ENCODE peak calls at places on chromosomes 5 and 9, in six cellular contexts. J is fibroblast of lung; L is HuH-7; N is cardiac muscle cell; U is stimulated activated CD4-positive, alpha-beta T cell treated with anti-CD3 and anti-CD28 coated beads, TNF-alpha, amount 100 ng/mL, for 24 hours; E is activated CD8-positive, alpha-beta memory T cell treated with anti-CD3 and anti-CD28 coated beads for 4 hours. S is an unnamed sample.

GRCh38 chr9:72315510-72316287 is 49.3 kb downstream of the ZFAND5 start:
- DNase-seq in L (no peak), J (peak; percentile 64), U (no peak), E (no peak), N (no peak), S (no peak)

GRCh38 chr9:137270929-137271695 is 6.4 kb upstream of the TOR4A start:
- DNase-seq in U (no peak), N (no peak), J (no peak), E (no peak), L (no peak), S (no peak)

GRCh38 chr5:2587189-2588031 is 164.1 kb downstream of the IRX2 start:
- DNase-seq in U (no peak), L (no peak), E (no peak), N (no peak), J (no peak), S (no peak)

GRCh38 chr9:132555528-132555927 is 26.9 kb upstream of the BARHL1 start:
- DNase-seq in E (no peak), N (no peak), U (no peak), J (no peak), L (no peak), S (no peak)

GRCh38 chr5:171242521-171242920 is 66.5 kb upstream of the TLX3 start:
- DNase-seq in E (no peak), L (no peak), U (no peak), N (no peak), J (no peak), S (no peak)

GRCh38 chr9:13598738-13599137 is 319.2 kb upstream of the MPDZ start:
- DNase-seq in E (no peak), N (no peak), U (no peak), J (peak; percentile 55), L (no peak), S (no peak)

GRCh38 chr9:5879419-5880181 is 11.1 kb upstream of the MLANA start:
- DNase-seq in J (peak; percentile 90), E (no peak), U (no peak), L (no peak), N (no peak), S (peak; percentile 42)

GRCh38 chr9:79609468-79610018 is 37.8 kb downstream of the TLE4 start:
- DNase-seq in N (no peak), E (no peak), L (no peak), U (no peak), J (no peak), S (no peak)

GRCh38 chr5:104297076-104297475 is 734.5 kb upstream of the NUDT12 start:
- DNase-seq in L (no peak), N (no peak), U (no peak), J (peak; percentile 56), E (no peak), S (no peak)

GRCh38 chr5:77629553-77630245 is 8.8 kb downstream of the OTP start:
- DNase-seq in L (peak; percentile 89), J (no peak), N (no peak), E (no peak), U (no peak), S (no peak)

GRCh38 chr5:141507387-141508091 is 18.7 kb downstream of the PCDHGC5 start:
- DNase-seq in L (no peak), E (no peak), U (no peak), N (peak; percentile 37), J (peak; percentile 89), S (peak; percentile 36)

GRCh38 chr5:124418390-124418789 is 328.0 kb downstream of the ZNF608 start:
- DNase-seq in U (no peak), N (no peak), J (no peak), E (no peak), L (no peak), S (no peak)

GRCh38 chr5:43193952-43194321 is 1.9 kb downstream of the NIM1K start:
- DNase-seq in N (no peak), J (no peak), E (no peak), U (no peak), L (no peak), S (no peak)

GRCh38 chr9:94139672-94140417 is 55.6 kb downstream of the PTPDC1 start:
- DNase-seq in U (no peak), N (no peak), E (no peak), L (no peak), J (peak; percentile 97), S (peak; percentile 89)

GRCh38 chr5:139658501-139658927 is 10.4 kb downstream of the CXXC5 start:
- DNase-seq in J (peak; percentile 75), N (no peak), U (no peak), E (no peak), L (no peak), S (no peak)

GRCh38 chr9:108473209-108474112 is 382.3 kb downstream of the ACTL7B start:
- DNase-seq in N (no peak), E (no peak), U (no peak), J (peak; percentile 84), L (no peak), S (peak; percentile 41)

GRCh38 chr5:119176785-119177184 is 105.9 kb downstream of the DMXL1 start:
- DNase-seq in L (no peak), E (no peak), N (no peak), U (no peak), J (no peak), S (no peak)

GRCh38 chr5:178941361-178941760 is 363 bp downstream of the ZNF454 start:
- DNase-seq in U (no peak), J (peak; percentile 27), E (no peak), N (no peak), L (no peak), S (no peak)

GRCh38 chr9:32708480-32709150 is 73.1 kb upstream of the TAF1L start:
- DNase-seq in N (no peak), U (no peak), J (no peak), L (no peak), E (no peak), S (no peak)

GRCh38 chr5:191036-191948 is at the start of gene LRRC14B:
- DNase-seq in E (no peak), N (peak; percentile 57), L (no peak), U (no peak), J (no peak), S (no peak)

GRCh38 chr9:135388530-135388929 is 91.1 kb upstream of the PPP1R26 start:
- DNase-seq in L (no peak), E (no peak), N (no peak), U (no peak), J (no peak), S (no peak)

GRCh38 chr5:134957920-134958608 is 9.6 kb upstream of the CATSPER3 start:
- DNase-seq in L (peak; percentile 14), U (no peak), N (no peak), E (no peak), J (no peak), S (no peak)

GRCh38 chr5:179054036-179054785 is 6.0 kb upstream of the ZNF354C start:
- DNase-seq in L (no peak), U (no peak), E (no peak), N (no peak), J (no peak), S (no peak)

GRCh38 chr5:96963267-96963666 is 27.4 kb downstream of the LNPEP start:
- DNase-seq in J (peak; percentile 60), L (no peak), N (peak; percentile 53), E (no peak), U (no peak), S (no peak)

GRCh38 chr9:112360047-112360804 is 19.7 kb upstream of the HSDL2 start:
- DNase-seq in N (no peak), J (peak; percentile 73), L (no peak), E (no peak), U (no peak), S (peak; percentile 7)

GRCh38 chr5:147307170-147307569 is 72.3 kb downstream of the STK32A start:
- DNase-seq in L (no peak), N (no peak), E (no peak), U (no peak), J (peak; percentile 65), S (no peak)

GRCh38 chr9:127589955-127590370 is 22.1 kb upstream of the STXBP1 start:
- DNase-seq in J (peak; percentile 68), U (no peak), E (no peak), N (peak; percentile 84), L (peak; percentile 84), S (peak; percentile 72)

GRCh38 chr5:82591021-82591515 is 312.9 kb upstream of the RPS23 start:
- DNase-seq in J (peak; percentile 56), U (no peak), E (no peak), N (no peak), L (no peak), S (no peak)

GRCh38 chr5:92758552-92758951 is 822.5 kb downstream of the NR2F1-AS1 start:
- DNase-seq in J (peak; percentile 68), U (no peak), E (no peak), N (no peak), L (no peak), S (no peak)

GRCh38 chr9:5455181-5455580 is 4.8 kb downstream of the CD274 start:
- DNase-seq in N (no peak), U (no peak), L (no peak), E (no peak), J (peak; percentile 89), S (peak; percentile 50)

GRCh38 chr9:83596899-83597504 is 25.9 kb upstream of the IDNK start:
- DNase-seq in E (peak; percentile 8), L (peak; percentile 25), N (peak; percentile 61), U (peak; percentile 9), J (no peak), S (peak; percentile 26)

GRCh38 chr5:82167372-82167771 is 110.8 kb downstream of the RPS23 start:
- DNase-seq in U (no peak), L (no peak), E (no peak), N (no peak), J (no peak), S (no peak)

GRCh38 chr5:137887831-137888230 is 1.4 kb upstream of the PKD2L2 start:
- DNase-seq in N (no peak), U (no peak), E (no peak), L (no peak), J (no peak), S (no peak)

GRCh38 chr9:20551835-20552234 is 70.5 kb downstream of the MLLT3 start:
- DNase-seq in U (no peak), E (no peak), L (peak; percentile 16), N (no peak), J (no peak), S (no peak)

S was measured in amniotic stem cell.